ENCODE peak calls at places on chromosomes 5 and 9, in eight cellular contexts. V is trophoblast cell; O is cardiac muscle cell; U is CD4-positive, alpha-beta memory T cell; L is CD8-positive, alpha-beta T cell; F is heart left ventricle; B is H1; M is ascending aorta. R is an unnamed sample.

GRCh38 chr5:124743534-124744169 is 2.8 kb downstream of the ZNF608 start:
- DNase-seq in V (no peak), B (peak; percentile 41), F (no peak), O (no peak), M (no peak), L (no peak), U (no peak), R (peak; percentile 59)

GRCh38 chr5:7745882-7746735 is 104.8 kb downstream of the CFAP90 start:
- DNase-seq in U (peak; percentile 13), O (peak; percentile 80), F (peak; percentile 53), M (peak; percentile 83), V (peak; percentile 57), B (peak; percentile 91), L (peak; percentile 24), R (peak; percentile 65)

GRCh38 chr5:160797020-160797419 is 55.0 kb downstream of the ATP10B start:
- DNase-seq in U (no peak), B (no peak), V (no peak), L (no peak), F (no peak), M (no peak), O (no peak), R (no peak)

GRCh38 chr5:179343902-179344300 is 1.4 kb downstream of the ADAMTS2 start:
- DNase-seq in B (peak; percentile 95), O (peak; percentile 75), F (no peak), V (no peak), U (no peak), L (no peak), M (no peak), R (peak; percentile 21)

GRCh38 chr9:1954238-1954637 is 60.9 kb upstream of the SMARCA2 start:
- DNase-seq in B (no peak), U (no peak), V (no peak), M (no peak), L (no peak), O (no peak), F (no peak), R (no peak)

GRCh38 chr9:35553670-35554543 is 51.2 kb upstream of the TESK1 start:
- DNase-seq in V (peak; percentile 52), O (peak; percentile 88), F (peak; percentile 74), M (peak; percentile 88), U (peak; percentile 36), B (peak; percentile 72), L (peak; percentile 20), R (peak; percentile 64)

GRCh38 chr5:33738967-33739366 is 152.8 kb downstream of the ADAMTS12 start:
- DNase-seq in V (no peak), M (no peak), F (no peak), L (no peak), B (no peak), O (no peak), U (no peak), R (no peak)

GRCh38 chr5:36724429-36725332 is 118.3 kb downstream of the SLC1A3 start:
- DNase-seq in M (peak; percentile 66), L (peak; percentile 10), B (no peak), V (no peak), O (no peak), F (peak; percentile 47), U (peak; percentile 39), R (peak; percentile 64)

GRCh38 chr5:171693397-171693796 is 92.2 kb upstream of the SMIM23 start:
- DNase-seq in F (peak; percentile 73), B (no peak), L (no peak), M (peak; percentile 48), O (no peak), U (no peak), V (no peak), R (no peak)

GRCh38 chr9:137619240-137620090 is 660 bp downstream of the EHMT1 start:
- DNase-seq in F (no peak), U (peak; percentile 32), M (no peak), O (peak; percentile 61), V (peak; percentile 69), B (no peak), L (peak; percentile 36), R (peak; percentile 46)

GRCh38 chr5:91311697-91312501 is 71.2 kb downstream of the ARRDC3 start:
- DNase-seq in B (no peak), M (peak; percentile 93), L (peak; percentile 63), O (peak; percentile 98), U (peak; percentile 82), F (peak; percentile 68), V (peak; percentile 12), R (peak; percentile 61)

GRCh38 chr5:39489263-39489662 is 64.5 kb upstream of the DAB2 start:
- DNase-seq in U (no peak), L (no peak), O (no peak), M (no peak), B (no peak), V (no peak), F (no peak), R (no peak)

GRCh38 chr5:29051509-29051908 is 2013.1 kb upstream of the CDH9 start:
- DNase-seq in L (no peak), V (no peak), B (no peak), O (no peak), M (no peak), F (no peak), U (no peak), R (no peak)

GRCh38 chr9:107219486-107219853 is 63.6 kb upstream of the RAD23B start:
- DNase-seq in U (no peak), V (no peak), O (no peak), M (no peak), B (no peak), L (no peak), F (no peak), R (no peak)

GRCh38 chr5:180872419-180872818 is 11.3 kb upstream of the ZFP62 start:
- DNase-seq in O (no peak), L (no peak), B (no peak), M (no peak), V (no peak), F (no peak), U (no peak), R (no peak)

GRCh38 chr5:73899916-73900315 is 273.9 kb downstream of the ARHGEF28 start:
- DNase-seq in M (no peak), F (no peak), O (no peak), B (no peak), V (no peak), L (no peak), U (no peak), R (no peak)

GRCh38 chr9:37916471-37917314 is 12.8 kb upstream of the SLC25A51 start:
- DNase-seq in M (no peak), O (no peak), B (no peak), L (no peak), F (peak; percentile 42), V (no peak), U (no peak), R (no peak)

GRCh38 chr9:27339661-27340295 is 42.8 kb upstream of the EQTN start:
- DNase-seq in F (no peak), L (no peak), O (no peak), M (peak; percentile 85), U (no peak), V (no peak), B (no peak), R (no peak)

GRCh38 chr5:74122979-74123575 is 497.1 kb downstream of the ARHGEF28 start:
- DNase-seq in F (no peak), V (no peak), B (no peak), O (no peak), M (no peak), L (no peak), U (no peak), R (no peak)

GRCh38 chr9:78573205-78573604 is 276.3 kb downstream of the PSAT1 start:
- DNase-seq in M (no peak), L (no peak), U (no peak), V (no peak), B (no peak), O (no peak), F (no peak), R (no peak)

GRCh38 chr5:16891043-16891442 is 45.0 kb downstream of the MYO10 start:
- DNase-seq in F (no peak), B (no peak), U (no peak), L (no peak), V (no peak), O (no peak), M (no peak), R (no peak)
- H3K27ac ChIP-seq in F (no peak overlapping the region), B (no peak overlapping the region), U (no peak overlapping the region), L (no peak overlapping the region), V (no peak overlapping the region), O (no peak overlapping the region), M (no peak overlapping the region), R (peak overlapping the region; percentile 71)

GRCh38 chr5:174735498-174736350 is 11.3 kb downstream of the MSX2 start:
- DNase-seq in F (no peak), V (peak; percentile 26), B (peak; percentile 73), O (peak; percentile 28), L (no peak), U (no peak), M (no peak), R (no peak)
- H3K4me1 ChIP-seq in F (peaks cover 14% of the 10 kb centered on the region), V (peaks cover 34% of the 10 kb centered on the region), B (peaks cover 17% of the 10 kb centered on the region), O (peaks cover 34% of the 10 kb centered on the region), L (no peaks in the 10 kb centered on the region), U (no peaks in the 10 kb centered on the region), M (no peaks in the 10 kb centered on the region), R (no peaks in the 10 kb centered on the region)

GRCh38 chr5:147413266-147413665 is 96.6 kb downstream of the DPYSL3 start:
- DNase-seq in V (no peak), B (no peak), F (no peak), U (no peak), M (no peak), L (no peak), O (no peak), R (no peak)

GRCh38 chr5:147415663-147416062 is 94.2 kb downstream of the DPYSL3 start:
- DNase-seq in M (no peak), V (no peak), B (no peak), L (no peak), O (no peak), U (no peak), F (no peak), R (no peak)

GRCh38 chr5:147418613-147419012 is 91.3 kb downstream of the DPYSL3 start:
- DNase-seq in O (no peak), F (no peak), V (no peak), U (no peak), M (no peak), B (no peak), L (no peak), R (no peak)

GRCh38 chr5:147412561-147412960 is 97.3 kb downstream of the DPYSL3 start:
- DNase-seq in V (no peak), B (no peak), O (no peak), M (no peak), L (no peak), U (no peak), F (no peak), R (no peak)

DNA sequence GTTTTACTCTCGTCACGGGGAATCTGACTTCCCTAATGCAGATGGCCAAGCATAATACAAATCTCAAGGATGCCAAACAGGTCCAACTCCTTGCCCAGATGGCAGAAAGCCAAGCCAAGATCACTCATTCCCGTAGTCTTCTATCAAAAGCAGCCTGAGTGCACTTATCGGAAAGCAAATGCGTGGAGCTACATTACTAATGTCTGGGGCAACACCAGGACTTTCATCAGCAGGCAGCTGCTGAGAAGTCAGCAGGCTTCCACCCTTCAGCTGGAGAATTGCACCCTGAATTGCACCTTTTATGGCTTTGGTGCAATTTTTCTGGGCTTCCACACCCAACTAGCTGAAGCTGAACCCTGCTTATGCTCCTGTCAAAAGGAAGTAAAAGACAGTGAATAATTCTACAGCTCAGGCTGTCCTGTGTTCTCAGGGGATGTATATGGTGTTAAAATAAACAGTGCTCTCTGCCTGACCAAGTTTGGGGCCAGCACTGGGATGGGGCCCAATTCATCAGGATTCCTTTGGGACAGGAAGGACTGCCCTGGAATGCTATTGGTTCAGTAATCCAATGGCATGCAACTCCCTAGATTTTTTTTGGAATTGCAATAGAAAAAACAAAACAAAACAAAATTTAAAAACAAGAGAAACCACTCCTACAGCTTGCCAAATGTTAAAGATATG is 92.6 kb downstream of the DPYSL3 start:
- DNase-seq in U (no peak), F (peak; percentile 56), M (peak; percentile 91), O (peak; percentile 93), V (no peak), B (no peak), L (no peak), R (peak; percentile 81)
- H3K27ac ChIP-seq in U (no peak overlapping the region), F (no peak overlapping the region), M (peak overlapping the region; percentile 81), O (no peak overlapping the region), V (no peak overlapping the region), B (no peak overlapping the region), L (no peak overlapping the region), R (peak overlapping the region; percentile 78)

GRCh38 chr5:17256839-17257238 is 39.4 kb downstream of the BASP1 start:
- DNase-seq in B (no peak), V (no peak), M (no peak), U (no peak), L (no peak), O (no peak), F (no peak), R (no peak)
- H3K4me1 ChIP-seq in B (no peaks in the 10 kb centered on the region), V (peaks cover 7% of the 10 kb centered on the region), M (no peaks in the 10 kb centered on the region), U (no peaks in the 10 kb centered on the region), L (no peaks in the 10 kb centered on the region), O (peaks cover 31% of the 10 kb centered on the region), F (peaks cover 9% of the 10 kb centered on the region), R (peaks cover 17% of the 10 kb centered on the region)

R was measured in transverse colon.